ENCODE peak calls at places on chromosomes 11 and 22, in five cellular contexts. T, B, S, P and Y are unnamed samples.

GRCh38 chr11:123678246-123678645 is 23.8 kb upstream of the SCN3B start:
- DNase-seq in S (no peak), T (no peak), P (no peak), B (no peak), Y (no peak)

GRCh38 chr22:50162391-50162956 is 8.1 kb upstream of the PANX2 start:
- DNase-seq in B (no peak), P (no peak), S (no peak), T (no peak), Y (no peak)

GRCh38 chr11:102530558-102530957 is at the start of gene MMP7:
- DNase-seq in P (no peak), T (no peak), S (no peak), B (no peak), Y (no peak)

GRCh38 chr11:120714448-120714847 is 202.9 kb downstream of the GRIK4 start:
- DNase-seq in T (no peak), S (no peak), P (no peak), B (no peak), Y (no peak)

GRCh38 chr11:112318661-112319060 is 58.0 kb upstream of the PLET1 start:
- DNase-seq in B (no peak), S (no peak), T (no peak), P (no peak), Y (no peak)

GRCh38 chr22:37229805-37230672 is 14.0 kb downstream of the RAC2 start:
- DNase-seq in T (no peak), P (peak; percentile 60), B (no peak), S (no peak), Y (no peak)

GRCh38 chr11:66855574-66856495 is 1.0 kb upstream of the LRFN4 start:
- DNase-seq in S (peak; percentile 95), B (peak; percentile 62), T (peak; percentile 78), P (peak; percentile 50), Y (peak; percentile 92)

GRCh38 chr11:114025329-114025907 is 34.1 kb upstream of the ZBTB16 start:
- DNase-seq in T (no peak), B (no peak), S (no peak), P (no peak), Y (no peak)

GRCh38 chr22:17972385-17973181 is 51.8 kb downstream of the MICAL3 start:
- DNase-seq in S (no peak), P (no peak), B (peak; percentile 84), T (no peak), Y (no peak)

GRCh38 chr11:86934933-86935579 is 20.1 kb downstream of the FZD4 start:
- DNase-seq in B (no peak), P (no peak), S (no peak), T (no peak), Y (no peak)

GRCh38 chr11:68214173-68215086 is 1.3 kb upstream of the KMT5B start:
- DNase-seq in P (no peak), B (no peak), T (no peak), S (no peak), Y (peak; percentile 30)

GRCh38 chr11:78940500-78941225 is 366.0 kb upstream of the NARS2 start:
- DNase-seq in B (peak; percentile 10), P (no peak), T (peak; percentile 63), S (peak; percentile 85), Y (no peak)

GRCh38 chr11:1881442-1882264 is 10.0 kb downstream of the PRR33 start:
- DNase-seq in T (no peak), S (no peak), B (no peak), P (no peak), Y (no peak)

GRCh38 chr11:16799890-16800289 is 61.4 kb downstream of the C11orf58 start:
- DNase-seq in B (no peak), P (no peak), T (no peak), S (no peak), Y (no peak)

GRCh38 chr11:30914143-30914762 is 328.1 kb upstream of the MPPED2 start:
- DNase-seq in T (peak; percentile 58), P (no peak), B (peak; percentile 16), S (peak; percentile 50), Y (peak; percentile 73)

GRCh38 chr11:114121138-114121537 is 61.6 kb downstream of the ZBTB16 start:
- DNase-seq in S (no peak), B (no peak), P (no peak), T (no peak), Y (no peak)

GRCh38 chr22:23402275-23403151 is 177.6 kb downstream of the IGLL1 start:
- DNase-seq in P (no peak), B (peak; percentile 67), T (peak; percentile 53), S (peak; percentile 48), Y (peak; percentile 91)

GRCh38 chr11:49995559-49995958 is 13.2 kb upstream of the OR4C12 start:
- DNase-seq in T (no peak), S (peak; percentile 80), B (peak; percentile 73), P (no peak), Y (peak; percentile 6)

GRCh38 chr22:37943471-37944198 is 9.8 kb downstream of the C22orf23 start:
- DNase-seq in T (no peak), S (no peak), B (no peak), P (no peak), Y (no peak)

GRCh38 chr22:29225422-29226090 is 19.9 kb downstream of the EMID1 start:
- DNase-seq in T (no peak), S (no peak), B (no peak), P (no peak), Y (no peak)

GRCh38 chr11:8090756-8091155 is 9.7 kb downstream of the TUB start:
- DNase-seq in S (peak; percentile 71), P (no peak), T (peak; percentile 44), B (peak; percentile 20), Y (peak; percentile 46)

GRCh38 chr11:61888590-61888989 is 2.8 kb downstream of the FADS3 start:
- DNase-seq in T (no peak), S (no peak), B (no peak), P (no peak), Y (no peak)

GRCh38 chr11:131488208-131488607 is 117.8 kb downstream of the NTM start:
- DNase-seq in T (no peak), P (no peak), B (no peak), S (no peak), Y (no peak)

GRCh38 chr11:75246006-75246672 is 5.6 kb downstream of the TPBGL start:
- DNase-seq in S (no peak), P (no peak), B (no peak), T (no peak), Y (no peak)

GRCh38 chr22:43539572-43540533 is 128.0 kb downstream of the MPPED1 start:
- DNase-seq in S (no peak), T (no peak), B (no peak), P (no peak), Y (no peak)

GRCh38 chr11:26839911-26840705 is 118.2 kb upstream of the SLC5A12 start:
- DNase-seq in S (no peak), P (no peak), B (no peak), T (no peak), Y (no peak)

GRCh38 chr11:205221-206001 is 1.8 kb downstream of the BET1L start:
- DNase-seq in T (no peak), B (no peak), P (no peak), S (no peak), Y (no peak)

GRCh38 chr22:40385041-40385782 is 14.8 kb downstream of the SGSM3 start:
- DNase-seq in T (no peak), S (no peak), B (no peak), P (no peak), Y (no peak)

GRCh38 chr22:40416636-40417035 is 46.2 kb downstream of the SGSM3 start:
- DNase-seq in P (no peak), S (no peak), B (no peak), T (no peak), Y (no peak)

GRCh38 chr11:970319-970871 is 44.7 kb downstream of the AP2A2 start:
- DNase-seq in B (no peak), P (no peak), T (no peak), S (no peak), Y (no peak)

GRCh38 chr11:76391811-76392475 is 10.8 kb downstream of the GVQW3 start:
- DNase-seq in B (no peak), S (no peak), P (no peak), T (no peak), Y (no peak)

GRCh38 chr11:111819161-111820058 is 52.0 kb downstream of the ALG9 start:
- DNase-seq in S (no peak), T (no peak), P (no peak), B (no peak), Y (no peak)

GRCh38 chr22:44211946-44212930 is 31.5 kb downstream of the PARVG start:
- DNase-seq in T (no peak), P (no peak), S (no peak), B (no peak), Y (peak; percentile 4)

GRCh38 chr11:133153031-133153430 is 379.3 kb downstream of the OPCML start:
- DNase-seq in P (no peak), B (no peak), S (no peak), T (no peak), Y (no peak)

GRCh38 chr22:47476226-47476625 is 713.8 kb downstream of the TBC1D22A start:
- DNase-seq in S (no peak), T (no peak), B (no peak), P (no peak), Y (no peak)

GRCh38 chr22:47474895-47475294 is 712.4 kb downstream of the TBC1D22A start:
- DNase-seq in P (no peak), T (no peak), S (no peak), B (no peak), Y (no peak)

GRCh38 chr22:47474464-47474863 is 712.0 kb downstream of the TBC1D22A start:
- DNase-seq in T (no peak), P (no peak), B (no peak), S (no peak), Y (no peak)

GRCh38 chr22:47472636-47473035 is 710.2 kb downstream of the TBC1D22A start:
- DNase-seq in S (no peak), B (no peak), P (no peak), T (no peak), Y (no peak)
- TF ChIP-seq SUZ12 in S (no peak), B (no peak), P (no peak), T (no peak), Y (no peak)

DNA sequence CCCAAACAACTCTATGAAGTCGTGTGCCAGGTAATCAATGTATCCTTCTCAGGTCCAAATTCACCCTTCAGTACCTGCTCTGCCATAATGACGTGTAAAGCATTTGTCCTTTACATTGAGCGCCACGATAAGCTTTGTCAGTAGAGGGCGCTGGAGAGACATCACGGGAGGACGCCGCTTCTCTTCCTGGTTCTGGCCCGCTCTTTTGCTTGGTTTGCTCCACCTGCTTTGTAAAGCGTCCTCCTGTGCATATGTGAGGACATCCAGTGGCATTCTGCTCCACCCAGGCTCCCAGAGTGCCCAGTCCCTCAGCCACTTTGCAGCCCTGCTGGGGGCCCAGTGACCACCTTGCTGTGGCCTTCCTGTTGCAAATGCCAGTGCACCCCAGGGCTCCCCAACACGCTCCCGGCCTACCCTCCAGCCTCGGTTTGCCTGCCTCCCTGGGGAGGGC is 61.1 kb downstream of the WT1 start:
- DNase-seq in B (peak; percentile 62), T (peak; percentile 46), S (peak; percentile 46), P (peak; percentile 25), Y (peak; percentile 46)
- TF ChIP-seq SUZ12 in B (no peak), T (no peak), S (no peak), P (no peak), Y (no peak)

GRCh38 chr11:98965358-98965757 is 55.4 kb upstream of the CNTN5 start:
- DNase-seq in T (no peak), B (no peak), P (no peak), S (no peak), Y (no peak)
- TF ChIP-seq SUZ12 in T (no peak), B (no peak), P (no peak), S (no peak), Y (no peak)

DNA sequence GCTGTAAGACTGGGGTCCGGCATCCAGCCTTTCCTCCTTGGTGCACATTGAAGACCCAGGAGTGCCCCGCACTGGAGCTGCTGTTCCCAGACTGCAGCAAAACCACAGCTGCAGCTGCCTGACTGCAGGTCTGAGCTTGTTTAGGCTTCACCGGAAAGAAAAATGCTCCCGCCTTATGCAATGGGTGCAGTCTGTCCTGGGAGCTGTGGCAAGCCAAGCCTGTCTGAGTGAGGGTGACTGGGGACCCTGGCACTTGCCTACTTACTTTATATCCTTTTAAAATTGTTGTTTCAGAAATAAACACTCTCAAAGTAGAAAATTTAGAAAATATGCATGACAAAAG is 23.3 kb upstream of the CD44 start:
- DNase-seq in B (no peak), S (no peak), T (no peak), P (no peak), Y (no peak)
- TF ChIP-seq SUZ12 in B (no peak), S (no peak), T (no peak), P (no peak), Y (no peak)